ENCODE peak calls at places on chromosome 15, in four cellular contexts. C, P, T and A are unnamed samples.
A peak's percentile ranks its signal among the peaks of the same experiment; 100 is the strongest.

GRCh38 chr15:34275154-34275553 is 50.3 kb downstream of the EMC4 start:
- DNase-seq in C (no peak), P (no peak), T (no peak), A (no peak)

GRCh38 chr15:52673734-52674133 is 5.5 kb downstream of the ATOSA start:
- DNase-seq in C (no peak), P (no peak), T (no peak), A (no peak)

GRCh38 chr15:44598892-44599291 is 61.9 kb downstream of the EIF3J start:
- DNase-seq in C (no peak), P (no peak), T (no peak), A (no peak)

GRCh38 chr15:71761649-71762048 is 48.7 kb upstream of the NR2E3 start:
- DNase-seq in C (no peak), P (peak; percentile 71), T (peak; percentile 60), A (no peak)

GRCh38 chr15:100994597-100995446 is 75.7 kb downstream of the LRRK1 start:
- DNase-seq in C (peak; percentile 40), P (no peak), T (no peak), A (no peak)

GRCh38 chr15:89724621-89725020 is 26.4 kb downstream of the MESP1 start:
- DNase-seq in C (no peak), P (no peak), T (no peak), A (no peak)

GRCh38 chr15:70497661-70498060 is 265.7 kb downstream of the UACA start:
- DNase-seq in C (no peak), P (no peak), T (no peak), A (no peak)

GRCh38 chr15:101474983-101475382 is 14.5 kb downstream of the PCSK6 start:
- DNase-seq in C (no peak), P (no peak), T (no peak), A (no peak)

GRCh38 chr15:70493787-70494514 is 269.4 kb downstream of the UACA start:
- DNase-seq in C (no peak), P (no peak), T (peak; percentile 8), A (no peak)

GRCh38 chr15:87207251-87207650 is 1049.3 kb downstream of the NTRK3 start:
- DNase-seq in C (no peak), P (no peak), T (no peak), A (no peak)
- TF ChIP-seq POLR2AphosphoS5 in C (no peak), P (no peak), T (no peak), A (no peak)

GRCh38 chr15:63109498-63110290 is 12.0 kb upstream of the LACTB start:
- DNase-seq in C (no peak), P (no peak), T (no peak), A (no peak)
- TF ChIP-seq EP300 in C (no peak), P (no peak), T (no peak), A (no peak)

GRCh38 chr15:65286704-65287514 is at the start of gene PARP16:
- DNase-seq in C (peak; percentile 96), P (peak; percentile 95), T (peak; percentile 80), A (peak; percentile 94)
- TF ChIP-seq POLR2AphosphoS5 in C (peak; percentile 95), P (peak; percentile 88), T (peak; percentile 52), A (peak; percentile 62)

GRCh38 chr15:58549780-58550064 is 117.9 kb downstream of the LIPC start:
- DNase-seq in C (no peak), P (no peak), T (no peak), A (no peak)

GRCh38 chr15:58553365-58553918 is 121.7 kb downstream of the LIPC start:
- DNase-seq in C (no peak), P (no peak), T (no peak), A (no peak)

GRCh38 chr15:58552505-58553364 is 120.9 kb downstream of the LIPC start:
- DNase-seq in C (no peak), P (no peak), T (no peak), A (no peak)

GRCh38 chr15:58551084-58551763 is 119.4 kb downstream of the LIPC start:
- DNase-seq in C (no peak), P (no peak), T (no peak), A (no peak)

GRCh38 chr15:58551764-58552504 is 120.1 kb downstream of the LIPC start:
- DNase-seq in C (no peak), P (peak; percentile 82), T (peak; percentile 94), A (no peak)
- TF ChIP-seq EP300 in C (no peak), P (no peak), T (peak; percentile 65), A (no peak)

GRCh38 chr15:39102431-39102830 is 478.4 kb upstream of the THBS1 start:
- DNase-seq in C (no peak), P (no peak), T (no peak), A (no peak)
- TF ChIP-seq POLR2AphosphoS5 in C (no peak), P (no peak), T (no peak), A (no peak)